ENCODE peak calls at places on chromosomes 12 and 14, in eight cellular contexts. E is HT-29; X is neural progenitor cell; J is WTC11; D is NCI-H510A; F is stomach; R is activated T-cell treated with anti-CD3 and anti-CD28 coated beads, Interleukin-2, amount 50 U/mL, for 72 hours; Z is aorta. S is an unnamed sample.

GRCh38 chr12:63238892-63239291 is 87.9 kb upstream of the AVPR1A start:
- DNase-seq in E (peak; percentile 22), X (no peak), J (no peak), D (no peak), F (no peak), R (no peak), Z (no peak), S (no peak)

GRCh38 chr14:89303452-89304435 is 113.3 kb downstream of the FOXN3 start:
- DNase-seq in E (no peak), X (peak; percentile 22), J (no peak), D (peak; percentile 92), F (peak; percentile 36), R (no peak), Z (peak; percentile 90), S (no peak)

GRCh38 chr12:3230758-3231375 is 153.7 kb downstream of the TSPAN9 start:
- DNase-seq in E (no peak), X (no peak), J (no peak), D (no peak), F (no peak), R (no peak), Z (no peak), S (no peak)

GRCh38 chr12:26966842-26967241 is 28.6 kb downstream of the FGFR1OP2 start:
- DNase-seq in E (no peak), X (no peak), J (no peak), D (no peak), F (no peak), R (no peak), Z (no peak), S (no peak)

GRCh38 chr12:25655702-25656101 is 102.6 kb upstream of the LMNTD1 start:
- DNase-seq in E (peak; percentile 26), X (no peak), J (no peak), D (peak; percentile 69), F (no peak), R (no peak), Z (no peak), S (no peak)

GRCh38 chr12:113850309-113851056 is 115.6 kb downstream of the RBM19 start:
- DNase-seq in E (no peak), X (no peak), J (no peak), D (no peak), F (no peak), R (no peak), Z (peak; percentile 82), S (no peak)

GRCh38 chr12:122994140-122994675 is 13.7 kb downstream of the ARL6IP4 start:
- DNase-seq in E (no peak), X (no peak), J (no peak), D (no peak), F (no peak), R (no peak), Z (no peak), S (peak; percentile 21)

GRCh38 chr12:126055521-126055920 is 990.3 kb downstream of the AACS start:
- DNase-seq in E (no peak), X (no peak), J (no peak), D (no peak), F (no peak), R (no peak), Z (no peak), S (no peak)

GRCh38 chr12:9674226-9674590 is 4.7 kb downstream of the CLEC2D start:
- DNase-seq in E (no peak), X (no peak), J (no peak), D (no peak), F (no peak), R (peak; percentile 53), Z (no peak), S (no peak)

GRCh38 chr12:50572275-50572674 is 67.5 kb downstream of the DIP2B start:
- DNase-seq in E (no peak), X (no peak), J (no peak), D (no peak), F (no peak), R (no peak), Z (no peak), S (no peak)

GRCh38 chr12:54393743-54394142 is 9.2 kb upstream of the ZNF385A start:
- DNase-seq in E (no peak), X (no peak), J (no peak), D (no peak), F (no peak), R (no peak), Z (no peak), S (no peak)

GRCh38 chr14:96053600-96054381 is 14.6 kb downstream of the C14orf132 start:
- DNase-seq in E (no peak), X (no peak), J (no peak), D (no peak), F (no peak), R (no peak), Z (peak; percentile 92), S (no peak)

GRCh38 chr12:123055281-123055766 is 74.8 kb downstream of the ARL6IP4 start:
- DNase-seq in E (no peak), X (no peak), J (no peak), D (no peak), F (no peak), R (no peak), Z (peak; percentile 33), S (no peak)

GRCh38 chr12:83476695-83477094 is 790.0 kb downstream of the TMTC2 start:
- DNase-seq in E (no peak), X (no peak), J (no peak), D (no peak), F (no peak), R (no peak), Z (no peak), S (no peak)

GRCh38 chr14:74980746-74981661 is 21.7 kb upstream of the EIF2B2 start:
- DNase-seq in E (no peak), X (peak; percentile 96), J (peak; percentile 55), D (no peak), F (no peak), R (no peak), Z (peak; percentile 92), S (no peak)

GRCh38 chr12:53464685-53465084 is 12.8 kb downstream of the PCBP2 start:
- DNase-seq in E (no peak), X (no peak), J (no peak), D (no peak), F (no peak), R (no peak), Z (no peak), S (no peak)

S was measured in right lobe of liver.